ENCODE peak calls at places on chromosomes 4 and X, in seven cellular contexts. Z is cardiac muscle cell, W is kidney, R is RWPE2, I is breast epithelium, C is pancreas, B is WERI-Rb-1. S is an unnamed sample.

GRCh38 chr4:10643600-10644425 is 40.8 kb downstream of the CLNK start:
- DNase-seq in Z (no peak), W (no peak), R (no peak), I (no peak), C (no peak), B (no peak), S (no peak)

GRCh38 chr4:66658809-66659208 is 886.5 kb downstream of the CENPC start:
- DNase-seq in Z (no peak), W (no peak), R (no peak), I (no peak), C (no peak), B (no peak), S (no peak)

GRCh38 chr4:155758500-155759371 is at the start of gene GUCY1B1:
- DNase-seq in Z (peak; percentile 94), W (peak; percentile 98), R (peak; percentile 78), I (peak; percentile 83), C (peak; percentile 93), B (peak; percentile 97), S (peak; percentile 90)

GRCh38 chr4:128658214-128658621 is 151.3 kb upstream of the JADE1 start:
- DNase-seq in Z (no peak), W (no peak), R (no peak), I (no peak), C (no peak), B (no peak), S (no peak)

GRCh38 chr4:163679189-163679588 is 184.7 kb downstream of the TMA16 start:
- DNase-seq in Z (no peak), W (no peak), R (no peak), I (no peak), C (no peak), B (peak; percentile 19), S (no peak)

GRCh38 chr4:111959202-111959601 is 186.1 kb upstream of the FAM241A start:
- DNase-seq in Z (no peak), W (no peak), R (no peak), I (no peak), C (no peak), B (no peak), S (no peak)

GRCh38 chr4:14289708-14290107 is 662.2 kb upstream of the BOD1L1 start:
- DNase-seq in Z (no peak), W (no peak), R (no peak), I (no peak), C (no peak), B (no peak), S (no peak)

GRCh38 chrX:101409043-101409442 is 1.0 kb downstream of the HNRNPH2 start:
- DNase-seq in Z (no peak), W (no peak), R (no peak), I (no peak), C (no peak), B (no peak), S (no peak)

GRCh38 chr4:179817317-179817716 is 2375.1 kb upstream of the AGA start:
- DNase-seq in Z (no peak), W (no peak), R (no peak), I (no peak), C (no peak), B (no peak), S (no peak)

GRCh38 chr4:56927196-56927595 is 19.5 kb downstream of the REST start:
- DNase-seq in Z (no peak), W (no peak), R (no peak), I (no peak), C (no peak), B (no peak), S (no peak)

GRCh38 chr4:155025762-155026457 is 182.5 kb upstream of the NPY2R start:
- DNase-seq in Z (peak; percentile 70), W (no peak), R (no peak), I (no peak), C (peak; percentile 58), B (peak; percentile 73), S (no peak)

GRCh38 chr4:78512357-78512920 is 39.1 kb upstream of the ANXA3 start:
- DNase-seq in Z (peak; percentile 59), W (no peak), R (no peak), I (no peak), C (no peak), B (no peak), S (no peak)

GRCh38 chr4:62914758-62915157 is 1494.5 kb downstream of the TECRL start:
- DNase-seq in Z (no peak), W (no peak), R (no peak), I (no peak), C (no peak), B (peak; percentile 33), S (no peak)

GRCh38 chr4:2937146-2937857 is 25.9 kb downstream of the NOP14 start:
- DNase-seq in Z (no peak), W (peak; percentile 93), R (peak; percentile 97), I (peak; percentile 65), C (peak; percentile 34), B (peak; percentile 55), S (peak; percentile 2)

GRCh38 chr4:85760521-85760920 is 285.6 kb downstream of the ARHGAP24 start:
- DNase-seq in Z (no peak), W (no peak), R (no peak), I (no peak), C (no peak), B (no peak), S (no peak)

GRCh38 chr4:96598465-96598864 is 758.6 kb downstream of the PDHA2 start:
- DNase-seq in Z (peak; percentile 89), W (peak; percentile 48), R (no peak), I (no peak), C (peak; percentile 19), B (no peak), S (no peak)

GRCh38 chr4:38315296-38315695 is 348.7 kb upstream of the KLF3 start:
- DNase-seq in Z (no peak), W (no peak), R (no peak), I (no peak), C (no peak), B (no peak), S (no peak)

GRCh38 chrX:6693051-6693450 is 158.1 kb upstream of the VCX3A start:
- DNase-seq in Z (no peak), W (no peak), R (no peak), I (no peak), C (no peak), B (no peak), S (no peak)
- H3K36me3 ChIP-seq in Z (no peaks in the 10 kb centered on the region), W (no peaks in the 10 kb centered on the region), R (no peaks in the 10 kb centered on the region), I (no peaks in the 10 kb centered on the region), C (no peaks in the 10 kb centered on the region), B (no peaks in the 10 kb centered on the region), S (no peaks in the 10 kb centered on the region)

GRCh38 chr4:156892695-156893211 is 78.8 kb downstream of the PDGFC start:
- DNase-seq in Z (peak; percentile 19), W (no peak), R (no peak), I (no peak), C (no peak), B (no peak), S (no peak)

GRCh38 chr4:156894234-156894633 is 77.4 kb downstream of the PDGFC start:
- DNase-seq in Z (no peak), W (no peak), R (no peak), I (no peak), C (no peak), B (no peak), S (no peak)

GRCh38 chr4:156896536-156896935 is 75.1 kb downstream of the PDGFC start:
- DNase-seq in Z (no peak), W (no peak), R (no peak), I (no peak), C (no peak), B (no peak), S (no peak)

GRCh38 chr4:156901871-156902270 is 69.7 kb downstream of the PDGFC start:
- DNase-seq in Z (no peak), W (no peak), R (no peak), I (no peak), C (no peak), B (no peak), S (no peak)

DNA sequence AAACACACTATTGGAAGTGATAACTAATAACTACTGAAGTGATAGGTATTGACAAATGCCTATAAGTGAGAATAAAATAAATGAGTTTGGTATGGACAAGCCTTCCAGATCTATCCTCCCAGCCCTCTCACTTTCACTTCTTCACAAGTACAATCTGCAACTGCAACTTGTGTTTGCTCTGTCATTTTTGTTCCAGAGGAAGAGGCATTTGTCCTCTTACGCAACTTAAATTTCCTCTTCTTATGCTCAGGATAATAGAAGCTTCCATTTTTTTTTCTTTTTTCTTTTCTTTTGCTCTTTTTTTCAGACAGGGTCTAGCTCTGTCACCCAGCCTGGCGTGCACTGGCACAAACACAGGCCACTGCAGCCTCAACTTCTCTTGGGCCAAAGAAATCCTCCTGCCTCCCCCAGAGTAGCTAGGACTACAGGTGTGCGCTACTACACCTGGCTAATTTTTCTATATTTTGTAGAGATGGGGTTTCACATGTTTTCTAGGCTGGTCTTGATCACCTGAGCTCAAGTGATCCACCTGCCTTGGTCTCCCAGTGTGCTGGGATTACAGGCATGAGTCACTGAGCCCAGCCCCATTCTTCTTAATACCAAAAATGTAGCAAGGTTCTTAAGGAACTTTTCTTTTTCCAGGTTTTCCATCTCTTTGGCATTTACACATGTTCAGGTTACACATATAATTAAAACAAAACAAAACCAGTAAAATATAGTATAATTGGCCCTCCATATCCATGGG is 73.1 kb downstream of the PDGFC start:
- DNase-seq in Z (no peak), W (no peak), R (no peak), I (no peak), C (no peak), B (no peak), S (no peak)
- H3K4me3 ChIP-seq in Z (no peak overlapping the region), W (no peak overlapping the region), R (no peak overlapping the region), I (no peak overlapping the region), C (no peak overlapping the region), B (no peak overlapping the region), S (no peak overlapping the region)

GRCh38 chrX:13101439-13102139 is 57.2 kb upstream of the FAM9C start:
- DNase-seq in Z (no peak), W (peak; percentile 86), R (peak; percentile 73), I (peak; percentile 58), C (peak; percentile 47), B (no peak), S (peak; percentile 21)
- H3K27ac ChIP-seq in Z (no peak overlapping the region), W (peak overlapping the region; percentile 53), R (peak overlapping the region; percentile 47), I (peak overlapping the region; percentile 48), C (peak overlapping the region; percentile 9), B (no peak overlapping the region), S (peak overlapping the region; percentile 69)

GRCh38 chr4:82429728-82430192 is 502 bp downstream of the HNRNPDL start:
- DNase-seq in Z (peak; percentile 65), W (peak; percentile 94), R (peak; percentile 72), I (peak; percentile 57), C (no peak), B (no peak), S (no peak)

GRCh38 chr4:82428969-82429727 is 1.1 kb downstream of the HNRNPDL start:
- DNase-seq in Z (peak; percentile 93), W (peak; percentile 97), R (peak; percentile 83), I (peak; percentile 93), C (peak; percentile 97), B (peak; percentile 91), S (peak; percentile 60)

GRCh38 chr4:82431026-82431745 is 796 bp downstream of the ENOPH1 start:
- DNase-seq in Z (peak; percentile 34), W (peak; percentile 82), R (peak; percentile 61), I (no peak), C (peak; percentile 59), B (peak; percentile 28), S (no peak)

GRCh38 chr4:82430193-82431025 is at the start of the genes ENOPH1 and HNRNPDL:
- DNase-seq in Z (peak; percentile 97), W (peak; percentile 98), R (peak; percentile 97), I (peak; percentile 97), C (peak; percentile 97), B (peak; percentile 98), S (peak; percentile 90)

DNA sequence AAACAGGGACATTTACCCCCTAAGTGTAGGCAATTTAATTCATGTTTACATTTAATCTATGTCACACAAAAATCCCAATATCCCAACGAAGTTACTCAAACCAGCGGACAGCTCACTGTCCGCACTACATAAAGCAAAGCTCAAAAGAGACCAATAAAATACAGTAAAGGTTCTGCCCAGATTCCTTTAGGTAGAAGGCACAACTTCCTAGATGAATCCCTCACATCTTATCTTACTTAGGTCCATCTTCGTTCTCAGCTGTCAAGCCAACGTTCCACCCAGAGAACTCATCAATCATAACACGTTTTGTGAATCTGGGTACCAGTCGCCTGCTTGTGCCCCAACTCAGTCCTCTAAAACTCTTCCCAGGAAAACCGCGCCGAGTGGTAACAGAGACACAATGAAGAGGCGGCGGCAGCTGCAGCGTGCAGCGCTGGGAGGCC is 1.7 kb downstream of the HNRNPDL start:
- DNase-seq in Z (no peak), W (no peak), R (no peak), I (no peak), C (no peak), B (no peak), S (no peak)
- H3K36me3 ChIP-seq in Z (peaks cover 37% of the 10 kb centered on the region), W (peaks cover 13% of the 10 kb centered on the region), R (peaks cover 62% of the 10 kb centered on the region), I (no peaks in the 10 kb centered on the region), C (peaks cover 4% of the 10 kb centered on the region), B (peaks cover 78% of the 10 kb centered on the region), S (peaks cover 22% of the 10 kb centered on the region)